ENCODE peak calls at places on chromosomes 7 and 10, in five cellular contexts. One of them, this sample, is unnamed.

GRCh38 chr10:98361131-98361633 is 53.8 kb downstream of the PYROXD2 start:
- DNase-seq in AG04450: peak; percentile 95
- DNase-seq in IMR-90: peak; percentile 100
- DNase-seq in BJ: peak; percentile 88
- DNase-seq in thoracic aorta: peak; percentile 60
- DNase-seq in this sample: peak; percentile 100

GRCh38 chr10:96228408-96229019 is 42.9 kb downstream of the BLNK start:
- DNase-seq in AG04450: no peak
- DNase-seq in IMR-90: no peak
- DNase-seq in BJ: no peak
- DNase-seq in thoracic aorta: no peak
- DNase-seq in this sample: no peak

GRCh38 chr10:77030915-77031425 is 606.6 kb downstream of the KCNMA1 start:
- DNase-seq in AG04450: no peak
- DNase-seq in IMR-90: no peak
- DNase-seq in BJ: no peak
- DNase-seq in thoracic aorta: no peak
- DNase-seq in this sample: no peak

GRCh38 chr10:71802715-71803488 is 29.6 kb upstream of the VSIR start:
- DNase-seq in AG04450: no peak
- DNase-seq in IMR-90: no peak
- DNase-seq in BJ: no peak
- DNase-seq in thoracic aorta: no peak
- DNase-seq in this sample: no peak

GRCh38 chr10:43852141-43852540 is 203.5 kb upstream of the ZNF32 start:
- DNase-seq in AG04450: no peak
- DNase-seq in IMR-90: no peak
- DNase-seq in BJ: no peak
- DNase-seq in thoracic aorta: no peak
- DNase-seq in this sample: no peak

GRCh38 chr7:79286181-79286580 is 167.3 kb downstream of the MAGI2 start:
- DNase-seq in AG04450: no peak
- DNase-seq in IMR-90: no peak
- DNase-seq in BJ: no peak
- DNase-seq in thoracic aorta: no peak
- DNase-seq in this sample: no peak

GRCh38 chr7:137454169-137455166 is 110.9 kb upstream of the PTN start:
- DNase-seq in AG04450: peak; percentile 86
- DNase-seq in IMR-90: peak; percentile 93
- DNase-seq in BJ: no peak
- DNase-seq in thoracic aorta: no peak
- DNase-seq in this sample: peak; percentile 97

GRCh38 chr7:23333671-23334246 is 34.6 kb downstream of the MALSU1 start:
- DNase-seq in AG04450: peak; percentile 67
- DNase-seq in IMR-90: peak; percentile 96
- DNase-seq in BJ: peak; percentile 72
- DNase-seq in thoracic aorta: no peak
- DNase-seq in this sample: peak; percentile 96

GRCh38 chr7:73626814-73627213 is 2.5 kb upstream of the MLXIPL start:
- DNase-seq in AG04450: no peak
- DNase-seq in IMR-90: peak; percentile 22
- DNase-seq in BJ: no peak
- DNase-seq in thoracic aorta: no peak
- DNase-seq in this sample: peak; percentile 53

GRCh38 chr10:44828515-44829142 is 82.5 kb upstream of the TMEM72 start:
- DNase-seq in AG04450: no peak
- DNase-seq in IMR-90: peak; percentile 54
- DNase-seq in BJ: no peak
- DNase-seq in thoracic aorta: no peak
- DNase-seq in this sample: no peak

GRCh38 chr7:44547536-44548221 is 6.5 kb upstream of the NPC1L1 start:
- DNase-seq in AG04450: no peak
- DNase-seq in IMR-90: no peak
- DNase-seq in BJ: no peak
- DNase-seq in thoracic aorta: no peak
- DNase-seq in this sample: no peak

GRCh38 chr7:150781016-150781415 is 19.1 kb downstream of the TMEM176B start:
- DNase-seq in AG04450: peak; percentile 57
- DNase-seq in IMR-90: peak; percentile 81
- DNase-seq in BJ: no peak
- DNase-seq in thoracic aorta: no peak
- DNase-seq in this sample: peak; percentile 34

GRCh38 chr10:86758231-86759072 is 2.0 kb downstream of the BMPR1A start:
- DNase-seq in AG04450: no peak
- DNase-seq in IMR-90: peak; percentile 25
- DNase-seq in BJ: no peak
- DNase-seq in thoracic aorta: no peak
- DNase-seq in this sample: peak; percentile 38

GRCh38 chr7:95595825-95596182 is 512 bp downstream of the PDK4 start:
- DNase-seq in AG04450: no peak
- DNase-seq in IMR-90: no peak
- DNase-seq in BJ: no peak
- DNase-seq in thoracic aorta: no peak
- DNase-seq in this sample: no peak

GRCh38 chr10:9243861-9244515 is 1189.5 kb downstream of the GATA3 start:
- DNase-seq in AG04450: no peak
- DNase-seq in IMR-90: no peak
- DNase-seq in BJ: no peak
- DNase-seq in thoracic aorta: no peak
- DNase-seq in this sample: no peak

GRCh38 chr10:130014734-130015695 is 50.9 kb upstream of the EBF3 start:
- DNase-seq in AG04450: no peak
- DNase-seq in IMR-90: no peak
- DNase-seq in BJ: no peak
- DNase-seq in thoracic aorta: no peak
- DNase-seq in this sample: no peak

GRCh38 chr7:149199234-149199990 is 4.1 kb downstream of the ZNF282 start:
- DNase-seq in AG04450: no peak
- DNase-seq in IMR-90: peak; percentile 37
- DNase-seq in BJ: no peak
- DNase-seq in thoracic aorta: no peak
- DNase-seq in this sample: peak; percentile 25

GRCh38 chr10:72449842-72450495 is 95.2 kb upstream of the DNAJB12 start:
- DNase-seq in AG04450: no peak
- DNase-seq in IMR-90: no peak
- DNase-seq in BJ: no peak
- DNase-seq in thoracic aorta: no peak
- DNase-seq in this sample: no peak

GRCh38 chr7:122942765-122943164 is 52.7 kb downstream of the TAS2R16 start:
- DNase-seq in AG04450: no peak
- DNase-seq in IMR-90: no peak
- DNase-seq in BJ: no peak
- DNase-seq in thoracic aorta: no peak
- DNase-seq in this sample: no peak

GRCh38 chr7:3575753-3576531 is 274.9 kb downstream of the SDK1 start:
- DNase-seq in AG04450: no peak
- DNase-seq in IMR-90: no peak
- DNase-seq in BJ: no peak
- DNase-seq in thoracic aorta: no peak
- DNase-seq in this sample: no peak

GRCh38 chr7:1874522-1875389 is 204.7 kb downstream of the ELFN1 start:
- DNase-seq in AG04450: no peak
- DNase-seq in IMR-90: no peak
- DNase-seq in BJ: no peak
- DNase-seq in thoracic aorta: no peak
- DNase-seq in this sample: no peak

GRCh38 chr7:108572487-108572886 is 2.8 kb downstream of the DNAJB9 start:
- DNase-seq in AG04450: no peak
- DNase-seq in IMR-90: no peak
- DNase-seq in BJ: no peak
- DNase-seq in thoracic aorta: no peak
- DNase-seq in this sample: no peak

GRCh38 chr7:108824840-108825540 is 255.3 kb downstream of the DNAJB9 start:
- DNase-seq in AG04450: no peak
- DNase-seq in IMR-90: peak; percentile 16
- DNase-seq in BJ: no peak
- DNase-seq in thoracic aorta: no peak
- DNase-seq in this sample: peak; percentile 88

GRCh38 chr10:44306147-44306710 is 78.7 kb downstream of the CXCL12 start:
- DNase-seq in AG04450: peak; percentile 37
- DNase-seq in IMR-90: peak; percentile 85
- DNase-seq in BJ: peak; percentile 13
- DNase-seq in thoracic aorta: no peak
- DNase-seq in this sample: peak; percentile 83

GRCh38 chr7:135335628-135336139 is 102.0 kb downstream of the STRA8 start:
- DNase-seq in AG04450: peak; percentile 11
- DNase-seq in IMR-90: peak; percentile 28
- DNase-seq in BJ: no peak
- DNase-seq in thoracic aorta: no peak
- DNase-seq in this sample: peak; percentile 64

GRCh38 chr7:137501561-137501960 is 158.0 kb upstream of the PTN start:
- DNase-seq in AG04450: no peak
- DNase-seq in IMR-90: no peak
- DNase-seq in BJ: no peak
- DNase-seq in thoracic aorta: no peak
- DNase-seq in this sample: no peak

GRCh38 chr7:26638140-26638539 is 226.2 kb downstream of the SKAP2 start:
- DNase-seq in AG04450: no peak
- DNase-seq in IMR-90: no peak
- DNase-seq in BJ: no peak
- DNase-seq in thoracic aorta: no peak
- DNase-seq in this sample: no peak

GRCh38 chr10:98433881-98434732 is 12.6 kb downstream of the HPS1 start:
- DNase-seq in AG04450: peak; percentile 37
- DNase-seq in IMR-90: peak; percentile 84
- DNase-seq in BJ: no peak
- DNase-seq in thoracic aorta: no peak
- DNase-seq in this sample: no peak

GRCh38 chr10:72274730-72275350 is 1.1 kb downstream of the DDIT4 start:
- DNase-seq in AG04450: no peak
- DNase-seq in IMR-90: peak; percentile 59
- DNase-seq in BJ: no peak
- DNase-seq in thoracic aorta: no peak
- DNase-seq in this sample: peak; percentile 75

GRCh38 chr10:7410800-7411670 is at the start of gene SFMBT2:
- DNase-seq in AG04450: peak; percentile 10
- DNase-seq in IMR-90: peak; percentile 49
- DNase-seq in BJ: no peak
- DNase-seq in thoracic aorta: no peak
- DNase-seq in this sample: peak; percentile 59
- TF ChIP-seq CTCF in AG04450: peak; percentile 23
- TF ChIP-seq CTCF in IMR-90: peak; percentile 2
- TF ChIP-seq CTCF in BJ: peak; percentile 32
- TF ChIP-seq CTCF in thoracic aorta: no peak
- TF ChIP-seq CTCF in this sample: peak; percentile 26

GRCh38 chr10:118595598-118596425 is at the start of gene PRLHR:
- DNase-seq in AG04450: no peak
- DNase-seq in IMR-90: peak; percentile 10
- DNase-seq in BJ: no peak
- DNase-seq in thoracic aorta: no peak
- DNase-seq in this sample: peak; percentile 19
- TF ChIP-seq CTCF in AG04450: no peak
- TF ChIP-seq CTCF in IMR-90: no peak
- TF ChIP-seq CTCF in BJ: no peak
- TF ChIP-seq CTCF in thoracic aorta: no peak
- TF ChIP-seq CTCF in this sample: no peak

DNA sequence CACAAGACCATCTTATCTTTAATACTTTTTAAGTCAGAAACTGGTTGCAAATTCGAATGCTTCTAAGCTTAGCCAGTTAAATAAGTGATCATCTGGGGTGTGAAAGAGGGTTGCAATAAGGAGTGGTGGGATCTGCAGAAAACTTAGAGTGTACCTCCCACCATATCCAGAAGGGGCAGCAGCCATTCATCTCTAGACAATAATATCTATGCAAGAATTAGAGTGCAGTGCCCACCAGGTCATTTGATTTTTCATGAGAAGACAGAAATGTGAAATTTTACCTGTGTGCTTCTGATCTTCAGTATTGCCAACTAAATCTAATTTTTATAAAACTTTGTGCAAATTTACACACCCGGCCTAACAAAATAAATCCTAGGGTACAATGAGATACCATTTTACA is 127.2 kb upstream of the SP4 start:
- DNase-seq in AG04450: no peak
- DNase-seq in IMR-90: no peak
- DNase-seq in BJ: no peak
- DNase-seq in thoracic aorta: no peak
- DNase-seq in this sample: no peak
- TF ChIP-seq CTCF in AG04450: peak; percentile 24
- TF ChIP-seq CTCF in IMR-90: no peak
- TF ChIP-seq CTCF in BJ: no peak
- TF ChIP-seq CTCF in thoracic aorta: no peak
- TF ChIP-seq CTCF in this sample: no peak

GRCh38 chr7:18119985-18120384 is 92.3 kb upstream of the PRPS1L1 start:
- DNase-seq in AG04450: no peak
- DNase-seq in IMR-90: peak; percentile 19
- DNase-seq in BJ: no peak
- DNase-seq in thoracic aorta: no peak
- DNase-seq in this sample: peak; percentile 10
- TF ChIP-seq CTCF in AG04450: peak; percentile 46
- TF ChIP-seq CTCF in IMR-90: peak; percentile 36
- TF ChIP-seq CTCF in BJ: peak; percentile 30
- TF ChIP-seq CTCF in thoracic aorta: no peak
- TF ChIP-seq CTCF in this sample: peak; percentile 30

DNA sequence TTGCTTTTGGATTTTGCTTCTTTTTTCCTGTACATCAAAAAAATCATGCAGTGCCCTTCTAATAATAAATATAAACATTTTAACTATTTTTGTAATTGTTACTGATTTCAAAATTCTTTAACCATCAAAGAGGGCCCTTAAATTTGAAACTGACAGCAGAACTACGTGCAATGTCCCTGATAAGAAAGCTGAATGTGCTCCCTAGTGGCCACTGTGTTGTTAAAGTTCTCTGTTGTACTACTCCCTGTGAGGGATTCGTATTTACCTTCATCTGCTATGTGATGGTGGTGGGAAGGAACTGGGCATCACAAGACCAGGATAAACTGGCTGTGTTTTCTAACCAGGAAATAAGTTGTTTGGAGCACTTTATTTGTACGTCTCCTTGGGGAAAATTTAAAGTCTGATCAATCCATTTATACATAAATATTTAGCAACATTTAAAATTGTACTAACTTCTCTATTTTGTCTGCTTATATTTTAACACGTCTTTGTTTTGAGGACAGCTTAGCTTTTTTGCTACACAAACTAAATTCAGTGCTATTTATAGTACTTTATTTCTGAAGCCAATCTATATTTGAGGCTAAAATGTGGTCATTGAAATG is 322.4 kb downstream of the HGF start:
- DNase-seq in AG04450: peak; percentile 15
- DNase-seq in IMR-90: peak; percentile 70
- DNase-seq in BJ: peak; percentile 9
- DNase-seq in thoracic aorta: no peak
- DNase-seq in this sample: peak; percentile 83
- TF ChIP-seq CTCF in AG04450: peak; percentile 69
- TF ChIP-seq CTCF in IMR-90: peak; percentile 59
- TF ChIP-seq CTCF in BJ: peak; percentile 64
- TF ChIP-seq CTCF in thoracic aorta: no peak
- TF ChIP-seq CTCF in this sample: peak; percentile 60